ENCODE peak calls at places on chromosomes 5 and 9, in four cellular contexts. Z is non-pigmented ciliary epithelial cell, G is stomach, X is progenitor cell of endocrine pancreas. P is an unnamed sample.

GRCh38 chr9:98067184-98067583 is 10.7 kb downstream of the NANS start:
- DNase-seq in Z (no peak), G (no peak), X (no peak), P (no peak)

GRCh38 chr5:85938201-85938600 is 679.5 kb upstream of the COX7C start:
- DNase-seq in Z (no peak), X (no peak), G (no peak), P (no peak)

GRCh38 chr5:36820900-36821299 is 55.7 kb upstream of the NIPBL start:
- DNase-seq in Z (no peak), X (no peak), G (no peak), P (peak)

GRCh38 chr5:94217745-94218144 is 400.7 kb downstream of the KIAA0825 start:
- DNase-seq in X (no peak), G (no peak), Z (no peak), P (no peak)

GRCh38 chr9:110319781-110320180 is 17.9 kb downstream of the TXNDC8 start:
- DNase-seq in G (no peak), X (no peak), Z (no peak), P (no peak)

GRCh38 chr5:177492841-177493240 is 4.6 kb downstream of the PDLIM7 start:
- DNase-seq in G (no peak), Z (no peak), X (no peak), P (no peak)

GRCh38 chr9:112378441-112379176 is 1.3 kb upstream of the HSDL2 start:
- DNase-seq in X (no peak), Z (no peak), G (no peak), P (no peak)

GRCh38 chr9:107732781-107733529 is 243.4 kb upstream of the KLF4 start:
- DNase-seq in Z (no peak), X (no peak), G (peak), P (no peak)

GRCh38 chr5:153831976-153832375 is 206.7 kb downstream of the FAM114A2 start:
- DNase-seq in Z (no peak), G (no peak), X (no peak), P (no peak)

GRCh38 chr5:79297661-79298060 is 61.7 kb downstream of the JMY start:
- DNase-seq in G (no peak), X (no peak), Z (peak), P (no peak)

GRCh38 chr9:94563548-94563947 is 8.7 kb downstream of the PCAT7 start:
- DNase-seq in G (no peak), X (no peak), Z (no peak), P (no peak)

GRCh38 chr5:138077064-138077696 is 6.7 kb upstream of the WNT8A start:
- DNase-seq in X (peak), Z (peak), G (peak), P (peak)

GRCh38 chr5:115258001-115258400 is 4.7 kb downstream of the PGGT1B start:
- DNase-seq in G (no peak), X (no peak), Z (no peak), P (no peak)

GRCh38 chr5:75052461-75053285 is at the start of gene GCNT4:
- DNase-seq in X (peak), G (peak), Z (no peak), P (peak)

GRCh38 chr9:33263131-33263935 is 1.2 kb downstream of the BAG1 start:
- DNase-seq in X (no peak), G (no peak), Z (no peak), P (no peak)

GRCh38 chr9:128428644-128429504 is 8.2 kb downstream of the CERCAM start:
- DNase-seq in G (no peak), Z (no peak), X (no peak), P (no peak)

GRCh38 chr5:175695161-175696126 is 37.6 kb downstream of the HRH2 start:
- DNase-seq in G (no peak), X (no peak), Z (no peak), P (no peak)

GRCh38 chr9:16729656-16730055 is 140.8 kb downstream of the BNC2 start:
- DNase-seq in X (no peak), Z (no peak), G (no peak), P (peak)

GRCh38 chr5:180340856-180341255 is 12.3 kb downstream of the GFPT2 start:
- DNase-seq in Z (no peak), G (no peak), X (no peak), P (no peak)

GRCh38 chr5:151810449-151810848 is 38.7 kb downstream of the G3BP1 start:
- DNase-seq in G (no peak), X (no peak), Z (no peak), P (no peak)

GRCh38 chr5:60535198-60535597 is 164.8 kb downstream of the DEPDC1B start:
- DNase-seq in Z (no peak), X (no peak), G (no peak), P (no peak)

GRCh38 chr5:18220631-18221030 is 586.4 kb downstream of the TAF11L14 start:
- DNase-seq in G (no peak), Z (no peak), X (no peak), P (no peak)